ENCODE peak calls at places on chromosomes 12 and 14, in seven cellular contexts. C, U, A, F, D, W and T are unnamed samples. For H3K27me3, the result is how much of the 10 kb centered on the place peaks cover.

GRCh38 chr14:77615231-77616132 is 955 bp downstream of the SPTLC2 start:
- DNase-seq in C (no peak), U (no peak), A (peak), F (peak), D (no peak), W (no peak), T (no peak)

GRCh38 chr12:110201995-110202394 is 77.8 kb downstream of the IFT81 start:
- DNase-seq in C (no peak), U (no peak), A (no peak), F (no peak), D (no peak), W (no peak), T (no peak)

GRCh38 chr12:113891737-113892520 is 74.2 kb downstream of the RBM19 start:
- DNase-seq in C (no peak), U (no peak), A (peak), F (no peak), D (no peak), W (no peak), T (no peak)

GRCh38 chr12:86723326-86723725 is 467.1 kb upstream of the MGAT4C start:
- DNase-seq in C (no peak), U (no peak), A (no peak), F (no peak), D (no peak), W (peak), T (no peak)

GRCh38 chr12:110694330-110694891 is 5.5 kb upstream of the HVCN1 start:
- DNase-seq in C (peak), U (no peak), A (no peak), F (no peak), D (no peak), W (peak), T (no peak)

GRCh38 chr12:67942704-67943103 is 46.5 kb upstream of the IFNG-AS1 start:
- DNase-seq in C (no peak), U (no peak), A (no peak), F (no peak), D (no peak), W (no peak), T (no peak)

GRCh38 chr14:31068235-31068634 is 42.1 kb upstream of the STRN3 start:
- DNase-seq in C (no peak), U (no peak), A (no peak), F (no peak), D (no peak), W (no peak), T (no peak)

GRCh38 chr12:6873094-6874006 is at the start of gene SPSB2:
- DNase-seq in C (peak), U (peak), A (peak), F (peak), D (peak), W (peak), T (peak)

GRCh38 chr14:61322799-61323290 is 1.5 kb downstream of the PRKCH start:
- DNase-seq in C (no peak), U (no peak), A (peak), F (peak), D (no peak), W (no peak), T (peak)

GRCh38 chr12:99154264-99154982 is 493.1 kb upstream of the GARIN6 start:
- DNase-seq in C (no peak), U (no peak), A (peak), F (no peak), D (no peak), W (peak), T (no peak)

GRCh38 chr14:61218765-61219164 is 62.4 kb downstream of the TMEM30B start:
- DNase-seq in C (peak), U (no peak), A (no peak), F (no peak), D (peak), W (no peak), T (no peak)

GRCh38 chr14:100815478-100816285 is 10.2 kb upstream of the MEG3 start:
- DNase-seq in C (no peak), U (no peak), A (peak), F (no peak), D (no peak), W (peak), T (no peak)

GRCh38 chr12:106919910-106920544 is 35.7 kb upstream of the TMEM263 start:
- DNase-seq in C (peak), U (no peak), A (peak), F (peak), D (no peak), W (peak), T (peak)

GRCh38 chr12:124721501-124722154 is 142.0 kb downstream of the SCARB1 start:
- DNase-seq in C (no peak), U (no peak), A (peak), F (no peak), D (no peak), W (no peak), T (no peak)

GRCh38 chr14:79809849-79810612 is 401.3 kb downstream of the DIO2 start:
- DNase-seq in C (no peak), U (no peak), A (peak), F (no peak), D (no peak), W (peak), T (peak)

GRCh38 chr12:63294327-63294632 is 143.3 kb upstream of the AVPR1A start:
- DNase-seq in C (no peak), U (no peak), A (peak), F (no peak), D (no peak), W (peak), T (no peak)

GRCh38 chr12:90058721-90059120 is 350.1 kb upstream of the ATP2B1 start:
- DNase-seq in C (peak), U (no peak), A (peak), F (no peak), D (no peak), W (peak), T (no peak)

GRCh38 chr12:102534899-102535298 is 54.5 kb upstream of the IGF1 start:
- DNase-seq in C (no peak), U (no peak), A (no peak), F (no peak), D (no peak), W (no peak), T (no peak)

GRCh38 chr14:76201162-76201561 is 49.4 kb downstream of the GPATCH2L start:
- DNase-seq in C (no peak), U (no peak), A (peak), F (no peak), D (no peak), W (peak), T (no peak)

GRCh38 chr12:50520345-50520744 is 15.6 kb downstream of the DIP2B start:
- DNase-seq in C (no peak), U (no peak), A (no peak), F (no peak), D (no peak), W (no peak), T (no peak)

GRCh38 chr12:108357834-108358579 is 18.9 kb upstream of the CMKLR1 start:
- DNase-seq in C (no peak), U (no peak), A (no peak), F (no peak), D (no peak), W (no peak), T (no peak)

GRCh38 chr12:55972045-55972843 is 1.6 kb upstream of the RAB5B start:
- DNase-seq in C (no peak), U (no peak), A (peak), F (no peak), D (no peak), W (peak), T (no peak)

GRCh38 chr12:40945772-40946171 is 242.3 kb upstream of the PDZRN4 start:
- DNase-seq in C (no peak), U (no peak), A (no peak), F (no peak), D (no peak), W (no peak), T (no peak)

GRCh38 chr12:96907681-96908163 is 665 bp downstream of the NEDD1 start:
- DNase-seq in C (peak), U (no peak), A (peak), F (peak), D (no peak), W (peak), T (peak)

GRCh38 chr12:23767834-23768233 is 181.6 kb downstream of the SOX5 start:
- DNase-seq in C (no peak), U (no peak), A (peak), F (no peak), D (no peak), W (no peak), T (no peak)

GRCh38 chr12:29895966-29896365 is 112.2 kb upstream of the TMTC1 start:
- DNase-seq in C (no peak), U (no peak), A (no peak), F (no peak), D (no peak), W (no peak), T (no peak)

DNA sequence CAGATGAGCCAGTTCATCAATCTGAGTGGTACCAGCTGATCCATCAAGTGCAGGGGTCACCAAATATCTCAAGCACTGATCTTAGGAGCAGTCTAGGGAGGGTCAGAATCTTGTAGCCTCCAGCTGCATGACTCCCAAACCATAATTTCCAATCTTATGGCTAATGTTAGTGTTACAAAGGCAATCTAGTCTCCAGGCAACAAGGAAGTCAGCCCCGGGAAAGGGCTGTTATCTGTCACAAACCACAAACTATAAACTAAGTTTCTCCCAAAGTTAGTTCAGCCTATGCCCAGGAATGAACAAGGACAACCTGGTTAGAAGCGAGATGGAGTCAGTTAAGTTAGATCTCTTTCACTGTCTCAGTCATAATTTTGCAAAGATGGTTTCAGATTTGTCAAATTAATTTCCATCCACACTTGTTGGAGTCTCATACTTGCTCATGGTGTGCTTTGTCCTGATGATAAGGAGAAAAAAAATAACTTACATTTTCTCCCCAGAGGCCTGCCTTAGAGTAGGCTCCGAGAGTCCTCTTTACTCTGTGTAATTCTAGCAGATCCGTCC is 3.9 kb upstream of the ABHD4 start:
- DNase-seq in C (no peak), U (no peak), A (peak), F (no peak), D (no peak), W (peak), T (no peak)
- H3K27me3 ChIP-seq in C (under half), U (under half), A (under half), F (under half), D (under half), W (under half), T (under half)

DNA sequence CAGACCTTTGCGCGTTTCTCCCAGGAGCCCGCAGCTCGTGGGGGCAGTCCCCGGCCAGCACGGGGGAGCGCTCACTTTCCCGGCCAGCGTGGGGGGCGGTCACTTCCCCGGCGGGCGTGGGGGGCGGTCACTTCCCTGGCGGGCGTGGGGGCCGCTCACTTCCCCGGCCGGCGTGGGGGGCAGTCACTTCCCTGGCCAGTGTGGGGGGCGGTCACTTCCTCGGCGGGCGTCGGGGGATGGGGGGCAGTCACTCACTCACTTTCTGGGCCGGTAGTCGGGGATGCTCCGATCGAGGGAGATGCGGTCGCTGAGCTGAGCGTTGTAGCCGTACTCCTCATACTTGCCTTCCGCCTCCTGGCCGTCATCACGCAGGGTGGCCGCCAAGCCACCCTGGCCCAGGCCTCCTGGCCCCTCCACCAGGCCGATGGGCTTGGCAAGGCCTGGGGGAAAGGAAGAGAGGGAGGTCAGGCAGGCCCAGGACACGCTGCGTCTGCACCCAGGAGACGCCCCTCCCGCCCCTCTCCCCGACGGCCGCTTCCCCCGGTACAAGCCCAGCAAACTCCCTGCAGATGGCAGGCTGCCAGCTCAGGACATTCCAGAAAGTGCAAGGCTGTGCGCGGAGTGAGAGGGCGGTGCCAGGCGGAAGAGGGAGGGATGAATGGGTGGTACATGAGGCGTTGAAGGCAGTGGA is 43.3 kb downstream of the GALNT9 start:
- DNase-seq in C (peak), U (peak), A (peak), F (no peak), D (no peak), W (peak), T (peak)
- H3K27me3 ChIP-seq in C (half or more), U (under half), A (under half), F (under half), D (half or more), W (under half), T (under half)

GRCh38 chr12:14839262-14839661 is 4.1 kb downstream of the ART4 start:
- DNase-seq in C (no peak), U (no peak), A (no peak), F (no peak), D (no peak), W (no peak), T (no peak)

GRCh38 chr12:14833952-14834351 is 9.4 kb downstream of the ART4 start:
- DNase-seq in C (no peak), U (no peak), A (peak), F (no peak), D (no peak), W (no peak), T (no peak)

GRCh38 chr12:14833336-14833735 is 10.0 kb downstream of the ART4 start:
- DNase-seq in C (no peak), U (no peak), A (no peak), F (no peak), D (no peak), W (no peak), T (no peak)

GRCh38 chr12:14834502-14834901 is 8.8 kb downstream of the ART4 start:
- DNase-seq in C (no peak), U (no peak), A (no peak), F (no peak), D (no peak), W (peak), T (no peak)

DNA sequence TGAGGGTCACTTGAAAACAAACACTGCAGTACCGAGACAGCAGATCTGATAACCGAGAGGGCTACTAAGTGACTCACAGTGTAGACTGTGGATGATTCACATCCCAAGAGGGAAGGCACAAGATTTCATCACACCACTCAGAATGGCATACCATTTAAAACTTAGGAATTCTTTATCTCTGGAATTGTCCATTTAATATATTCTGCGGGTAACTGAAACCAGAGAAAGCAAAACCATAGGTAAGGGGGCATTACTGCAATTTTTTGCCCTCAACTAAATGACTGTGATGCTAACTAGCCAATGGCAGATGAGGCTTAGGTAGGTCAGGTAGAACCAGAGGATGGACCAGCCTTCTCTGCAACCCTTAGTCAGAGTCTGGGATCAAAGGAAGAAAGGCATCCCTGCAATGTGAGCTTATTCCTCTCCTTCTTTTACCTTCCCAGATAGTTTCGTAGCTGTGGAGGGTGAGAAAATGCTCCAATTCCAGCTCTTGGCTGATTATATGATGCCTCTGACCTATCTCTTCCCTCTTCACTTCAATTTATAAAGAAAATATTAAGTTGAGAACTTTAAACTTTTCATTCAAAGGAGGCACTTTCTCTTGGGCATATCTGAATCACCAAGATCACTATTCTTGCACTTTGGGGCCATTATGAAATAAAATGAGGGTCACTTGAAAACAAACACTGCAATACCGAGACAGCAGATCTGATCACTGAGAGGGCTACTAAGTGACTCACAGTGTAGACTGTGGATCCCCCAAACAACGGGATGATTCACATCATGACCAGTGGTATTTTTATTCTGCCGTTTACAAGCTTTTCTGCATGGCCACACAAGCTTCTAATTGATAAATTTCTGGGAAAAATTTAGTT is 6.8 kb downstream of the ART4 start:
- DNase-seq in C (no peak), U (no peak), A (peak), F (no peak), D (no peak), W (peak), T (no peak)
- H3K27me3 ChIP-seq in C (under half), U (under half), A (under half), F (under half), D (under half), W (under half), T (under half)

DNA sequence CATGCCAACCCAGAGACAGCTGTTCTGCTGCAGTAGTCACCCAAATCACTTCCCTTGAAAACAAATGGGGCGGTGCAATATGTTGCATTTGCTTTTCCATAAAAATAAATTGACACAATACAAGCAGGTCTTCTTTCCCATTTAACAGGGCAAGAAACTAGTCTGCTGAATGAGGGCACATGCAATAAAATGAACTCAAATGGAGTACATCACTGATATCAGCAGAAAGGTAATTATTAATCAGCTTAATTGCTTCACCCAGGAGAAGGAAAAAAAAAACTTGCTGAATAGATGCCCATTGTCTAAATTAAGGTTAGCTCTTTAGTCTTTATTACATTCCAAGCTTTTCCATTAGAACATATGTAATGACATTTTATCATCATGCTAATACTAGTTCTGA is 175.2 kb upstream of the GZMB start:
- DNase-seq in C (no peak), U (no peak), A (no peak), F (no peak), D (no peak), W (no peak), T (no peak)
- H3K27me3 ChIP-seq in C (under half), U (under half), A (under half), F (under half), D (under half), W (half or more), T (under half)

DNA sequence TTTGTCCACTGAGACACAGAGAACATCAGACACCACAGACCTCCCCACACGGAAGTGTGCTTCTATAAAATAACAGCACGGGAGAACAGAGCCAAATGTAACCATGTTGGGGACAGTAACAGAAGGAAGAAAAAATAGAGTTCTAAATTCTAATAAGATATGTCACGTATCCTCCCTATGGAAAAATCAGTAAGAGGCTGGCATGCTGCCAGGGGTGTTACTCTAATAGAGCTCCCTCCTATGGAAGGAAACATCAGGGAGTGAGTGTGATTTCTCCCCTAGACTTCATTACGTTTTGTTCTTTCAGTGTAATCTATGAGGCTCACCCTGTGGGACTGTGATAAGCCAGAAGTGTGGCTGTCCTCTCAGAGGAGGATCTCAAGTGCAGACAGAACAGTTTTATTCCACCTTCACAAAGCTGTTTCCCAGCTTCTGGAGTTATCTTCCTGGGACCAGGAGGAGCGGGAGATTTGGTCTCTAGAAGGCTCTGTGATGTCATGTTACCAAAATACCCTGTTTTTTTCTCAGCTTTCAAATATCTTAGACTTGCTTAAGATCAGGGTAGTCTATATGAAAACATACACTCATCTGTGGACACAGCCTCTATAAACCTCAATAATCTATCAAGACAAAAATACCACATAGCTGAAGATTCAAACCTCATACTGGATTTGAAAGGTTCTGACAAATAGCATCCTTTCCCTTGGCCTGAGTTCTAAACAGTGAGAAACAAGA is 69.3 kb downstream of the ZFC3H1 start:
- DNase-seq in C (peak), U (peak), A (no peak), F (no peak), D (no peak), W (peak), T (peak)
- H3K27me3 ChIP-seq in C (under half), U (under half), A (under half), F (under half), D (under half), W (under half), T (under half)

DNA sequence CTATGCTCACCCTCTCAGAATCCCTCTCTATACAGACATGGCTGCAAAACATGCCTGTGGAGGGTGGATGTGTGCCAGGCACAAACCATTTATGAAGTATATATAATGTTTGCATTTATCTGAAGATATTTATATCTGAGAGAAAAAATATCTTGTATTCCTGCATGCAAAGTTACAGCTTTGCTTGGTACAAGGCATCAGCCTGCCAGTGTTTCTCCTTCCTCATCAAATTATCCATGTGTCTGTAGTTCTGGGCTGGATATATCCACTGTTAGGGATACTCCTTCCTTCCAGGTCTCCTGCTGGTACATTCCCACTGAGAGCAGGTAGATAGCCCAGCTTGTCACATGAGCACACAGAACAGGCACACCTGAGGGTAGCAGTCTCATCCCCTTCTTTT is 12.0 kb downstream of the HOXC4 start:
- DNase-seq in C (no peak), U (no peak), A (no peak), F (no peak), D (no peak), W (no peak), T (no peak)
- H3K27me3 ChIP-seq in C (half or more), U (under half), A (under half), F (under half), D (under half), W (half or more), T (under half)